ENCODE peak calls at places on chromosomes 3 and 15, in four cellular contexts. U, C, B and R are unnamed samples.

GRCh38 chr3:40178012-40178594 is 131.4 kb upstream of the EIF1B start:
- DNase-seq in U (no peak), C (no peak), B (no peak), R (no peak)

GRCh38 chr15:92112180-92112579 is 258.7 kb downstream of the SLCO3A1 start:
- DNase-seq in C (no peak), U (no peak), B (no peak), R (no peak)

GRCh38 chr3:182803596-182803995 is 10.3 kb downstream of the ATP11B start:
- DNase-seq in B (no peak), C (no peak), U (no peak), R (no peak)

GRCh38 chr15:36601497-36601932 is 22.1 kb downstream of the CDIN1 start:
- DNase-seq in B (no peak), U (no peak), C (no peak), R (no peak)

GRCh38 chr3:136728918-136729317 is 23.3 kb downstream of the STAG1 start:
- DNase-seq in B (no peak), U (no peak), C (no peak), R (no peak)

GRCh38 chr3:175193815-175194518 is 334.8 kb downstream of the NAALADL2 start:
- DNase-seq in C (no peak), U (peak), B (no peak), R (peak)

GRCh38 chr3:155548194-155548593 is 196.7 kb downstream of the PLCH1 start:
- DNase-seq in C (no peak), U (no peak), B (no peak), R (no peak)

GRCh38 chr3:65883614-65884013 is 155.1 kb downstream of the MAGI1 start:
- DNase-seq in C (no peak), U (no peak), B (peak), R (no peak)

GRCh38 chr15:45801543-45801942 is 166.7 kb downstream of the SQOR start:
- DNase-seq in U (no peak), B (no peak), C (no peak), R (no peak)

GRCh38 chr3:129005526-129006303 is 4.6 kb downstream of the EFCC1 start:
- DNase-seq in B (peak), C (no peak), U (no peak), R (no peak)

GRCh38 chr3:113659996-113660395 is 36.4 kb downstream of the USF3 start:
- DNase-seq in U (no peak), B (no peak), C (no peak), R (no peak)
- TF ChIP-seq ZNF274 in U (no peak), B (no peak), C (no peak), R (no peak)

GRCh38 chr3:192860464-192860863 is 57.2 kb downstream of the MB21D2 start:
- DNase-seq in C (no peak), U (no peak), B (no peak), R (no peak)

GRCh38 chr3:192861972-192862371 is 55.7 kb downstream of the MB21D2 start:
- DNase-seq in B (no peak), U (peak), C (no peak), R (no peak)

GRCh38 chr3:192858849-192859585 is 58.6 kb downstream of the MB21D2 start:
- DNase-seq in C (no peak), B (no peak), U (no peak), R (no peak)

GRCh38 chr3:192855434-192855833 is 62.2 kb downstream of the MB21D2 start:
- DNase-seq in U (no peak), B (no peak), C (no peak), R (no peak)

GRCh38 chr3:192857148-192857735 is 60.4 kb downstream of the MB21D2 start:
- DNase-seq in U (no peak), C (no peak), B (no peak), R (no peak)
- TF ChIP-seq SRF in U (no peak), C (no peak), B (no peak), R (no peak)

DNA sequence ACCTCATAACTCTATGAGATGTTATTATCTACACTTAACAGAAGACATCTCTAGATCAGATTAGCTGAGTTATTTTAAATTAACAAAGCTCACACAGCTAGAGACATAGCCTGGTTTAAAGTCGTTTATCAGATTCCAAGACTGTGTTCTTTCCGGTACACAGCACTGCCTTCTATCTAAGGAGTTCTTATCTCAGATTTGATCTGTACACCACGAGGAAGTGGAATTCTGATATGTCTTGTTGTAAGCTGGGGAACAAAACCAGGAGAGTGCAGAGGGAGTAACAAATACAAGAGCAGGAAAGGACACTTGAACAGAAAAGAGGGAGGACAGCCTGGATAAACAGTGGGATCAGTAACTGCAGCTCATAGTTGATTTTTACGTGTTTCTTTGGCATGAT is 61.7 kb upstream of the KCNMB2 start:
- DNase-seq in U (no peak), B (no peak), C (no peak), R (no peak)
- TF ChIP-seq ZNF274 in U (no peak), B (no peak), C (no peak), R (no peak)

DNA sequence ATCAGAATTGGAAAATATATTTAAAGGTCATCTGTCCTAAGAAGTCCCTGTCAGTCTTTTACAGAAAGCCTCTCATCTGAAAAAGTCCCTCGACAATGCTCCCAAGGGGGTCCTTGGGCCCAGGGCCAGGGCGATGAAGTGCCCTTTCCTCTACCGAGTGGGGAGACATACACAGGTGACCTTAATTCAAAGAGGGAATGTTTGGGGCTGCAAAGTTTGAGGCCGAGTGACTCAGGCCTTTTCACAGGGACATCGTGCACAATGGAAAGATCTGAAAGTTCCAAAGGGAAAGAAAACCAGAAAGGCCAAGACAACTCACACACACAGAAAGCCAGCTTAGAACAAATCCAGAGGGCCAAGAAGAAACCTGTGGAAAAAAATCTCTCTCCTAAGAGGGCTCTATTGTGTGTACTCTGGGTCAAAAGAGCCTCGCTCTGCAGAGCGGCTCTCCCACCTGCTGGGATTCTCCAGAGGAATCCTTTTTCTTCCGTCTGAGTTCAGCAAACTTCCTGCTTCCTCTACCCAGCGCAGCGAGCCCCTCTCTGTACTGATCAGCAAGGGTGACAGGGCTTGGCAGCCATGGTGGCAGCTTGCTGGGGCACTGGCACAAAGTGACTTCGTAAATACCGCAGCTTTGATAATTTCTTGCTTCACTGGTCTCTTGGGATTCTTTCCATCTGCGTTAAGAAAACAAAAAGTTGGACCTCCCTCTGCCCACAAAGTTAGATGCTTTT is 259.1 kb downstream of the OPA1 start:
- DNase-seq in C (no peak), U (no peak), B (no peak), R (no peak)
- TF ChIP-seq SRF in C (no peak), U (no peak), B (no peak), R (no peak)

GRCh38 chr15:31302778-31303433 is 23.7 kb upstream of the KLF13 start:
- DNase-seq in B (no peak), C (no peak), U (no peak), R (no peak)

GRCh38 chr15:31304736-31305365 is 21.8 kb upstream of the KLF13 start:
- DNase-seq in U (no peak), B (no peak), C (no peak), R (no peak)

GRCh38 chr15:31304074-31304648 is 22.5 kb upstream of the KLF13 start:
- DNase-seq in U (no peak), B (no peak), C (no peak), R (no peak)

GRCh38 chr15:31302029-31302657 is 24.5 kb upstream of the KLF13 start:
- DNase-seq in B (no peak), U (no peak), C (no peak), R (no peak)

DNA sequence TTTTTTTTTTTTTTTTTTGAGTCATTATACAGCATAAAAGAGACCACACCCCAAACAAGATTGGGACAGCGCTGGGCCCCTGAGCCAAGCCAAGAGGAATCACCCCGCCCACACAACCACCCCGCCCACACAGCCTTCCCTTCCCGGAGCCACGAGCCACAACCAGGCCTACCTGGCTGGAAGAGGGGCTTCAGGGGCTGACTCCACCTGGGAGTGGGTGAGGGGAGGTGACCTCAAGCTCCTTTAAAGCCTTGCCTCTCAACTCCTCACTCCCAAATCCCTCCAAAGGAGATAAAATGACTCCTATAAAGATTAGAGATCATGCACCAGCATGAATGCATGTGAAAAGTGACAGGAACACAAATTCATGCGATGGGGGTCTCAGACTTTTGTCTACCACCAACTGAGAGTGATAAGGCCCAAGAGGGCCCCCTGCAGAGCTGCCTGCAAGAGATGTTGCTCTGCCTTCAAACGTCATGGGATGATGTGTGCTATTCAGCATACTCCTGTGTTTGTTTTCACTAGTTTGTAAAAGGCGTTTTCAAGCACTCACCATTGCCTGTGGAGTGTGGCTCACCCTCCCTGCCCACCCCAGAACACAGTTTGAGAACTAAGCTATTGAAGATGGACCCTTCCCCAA is 23.1 kb upstream of the KLF13 start:
- DNase-seq in C (peak), U (no peak), B (no peak), R (no peak)
- TF ChIP-seq ZNF274 in C (no peak), U (no peak), B (no peak), R (no peak)

GRCh38 chr15:98671060-98672008 is 23.0 kb downstream of the IGF1R start:
- DNase-seq in C (no peak), U (no peak), B (peak), R (no peak)
- TF ChIP-seq SRF in C (no peak), U (no peak), B (peak), R (no peak)

GRCh38 chr3:122957707-122958210 is 69.8 kb downstream of the SEMA5B start:
- DNase-seq in U (no peak), C (no peak), B (no peak), R (no peak)
- TF ChIP-seq ZNF274 in U (no peak), C (no peak), B (no peak), R (no peak)

GRCh38 chr3:113423699-113424098 is 17.6 kb downstream of the CFAP44 start:
- DNase-seq in U (peak), B (no peak), C (no peak), R (no peak)

GRCh38 chr3:113431811-113432210 is 9.5 kb downstream of the CFAP44 start:
- DNase-seq in B (no peak), C (no peak), U (no peak), R (no peak)

DNA sequence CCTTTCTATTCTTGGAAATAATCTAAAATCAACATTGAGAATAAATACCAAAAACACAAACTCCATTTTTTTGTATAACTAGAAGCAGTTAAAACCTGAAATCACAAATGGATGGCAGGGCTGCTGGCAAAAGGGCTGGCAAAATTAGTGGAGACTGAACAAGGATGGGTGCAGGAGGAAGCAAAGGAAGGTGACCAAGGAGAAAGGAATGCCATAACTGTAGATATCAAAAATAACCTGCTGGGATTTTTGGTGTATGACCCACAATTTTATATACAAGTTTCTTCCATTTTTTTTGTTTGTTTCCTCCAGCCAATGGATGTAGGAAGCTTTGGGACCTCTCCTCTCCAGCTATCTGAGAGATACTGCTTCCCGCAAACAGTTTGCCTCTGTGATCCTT is 12.7 kb downstream of the CFAP44 start:
- DNase-seq in C (no peak), B (no peak), U (no peak), R (no peak)
- TF ChIP-seq SRF in C (no peak), B (no peak), U (no peak), R (no peak)

DNA sequence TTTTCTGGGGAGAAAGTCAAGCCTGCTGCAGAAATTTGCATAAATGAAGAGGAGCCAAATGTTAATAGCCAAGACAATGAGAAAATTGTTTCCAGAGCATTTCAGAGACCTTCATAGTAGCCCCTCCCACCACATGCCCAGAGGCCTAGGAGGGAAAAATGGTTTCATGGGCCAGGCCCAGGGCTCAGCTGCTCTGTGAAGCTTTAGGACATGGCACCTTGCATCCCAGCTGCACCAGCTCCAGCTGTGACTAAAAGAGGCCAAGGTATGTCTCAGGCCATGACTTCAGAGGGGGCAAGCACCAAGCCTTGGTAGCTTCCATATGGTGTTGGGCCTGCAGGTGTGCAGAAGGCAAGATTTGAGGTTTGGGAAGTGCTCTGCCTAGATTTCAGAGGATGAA is 258.8 kb upstream of the SATB1 start:
- DNase-seq in U (no peak), C (no peak), B (no peak), R (no peak)
- TF ChIP-seq ZNF274 in U (no peak), C (no peak), B (no peak), R (no peak)

DNA sequence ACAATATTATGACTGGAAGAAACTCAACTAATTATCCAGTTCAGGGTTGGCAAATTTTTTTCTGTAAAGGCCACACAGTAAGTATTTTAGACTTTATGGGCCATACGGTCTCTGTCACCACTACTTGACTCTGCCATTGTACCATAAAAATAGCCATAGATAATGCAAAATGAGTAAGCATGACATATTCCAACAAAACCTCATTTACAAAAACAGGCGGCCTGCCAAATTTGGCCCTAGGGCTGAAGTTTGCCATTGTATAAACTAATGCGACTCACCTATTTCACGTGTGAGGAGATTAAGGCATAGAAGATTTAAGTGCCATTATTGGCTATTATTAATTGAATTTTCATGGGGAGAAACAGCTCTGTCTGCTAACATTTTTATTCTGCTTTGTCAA is 116.8 kb upstream of the CNTN6 start:
- DNase-seq in C (no peak), B (no peak), U (no peak), R (no peak)
- TF ChIP-seq SRF in C (no peak), B (no peak), U (no peak), R (no peak)